ENCODE peak calls at places on chromosomes 5 and 9, in ten cellular contexts. O is activated B cell treated with CpG ODN at 0.5 μM for 24 hours, K is K562, S is A549, I is Calu3, R is neural crest cell, A is OCI-LY7, Z is mucosa of descending colon, M is ascending aorta, U is bronchial epithelial cell. T is an unnamed sample.

GRCh38 chr5:55021465-55021864 is 2.6 kb upstream of the GZMK start:
- DNase-seq in O (no peak), K (no peak), S (no peak), I (no peak), R (no peak), A (no peak), Z (no peak), M (no peak), U (no peak), T (no peak)

GRCh38 chr5:150177721-150178120 is 11.1 kb downstream of the CDX1 start:
- DNase-seq in O (no peak), K (no peak), S (no peak), I (no peak), R (no peak), A (no peak), Z (no peak), M (no peak), U (no peak), T (no peak)

GRCh38 chr9:33250458-33250995 is 10.6 kb downstream of the SPINK4 start:
- DNase-seq in O (no peak), K (no peak), S (no peak), I (no peak), R (no peak), A (no peak), Z (no peak), M (peak), U (peak), T (no peak)

GRCh38 chr9:34001308-34001707 is 47.4 kb downstream of the UBAP2 start:
- DNase-seq in O (no peak), K (no peak), S (no peak), I (no peak), R (no peak), A (no peak), Z (no peak), M (no peak), U (no peak), T (no peak)

GRCh38 chr9:21836437-21837161 is 34.2 kb downstream of the MTAP start:
- DNase-seq in O (no peak), K (no peak), S (no peak), I (peak), R (no peak), A (no peak), Z (no peak), M (no peak), U (peak), T (no peak)

GRCh38 chr5:177444106-177445051 is 2.2 kb upstream of the PRR7 start:
- DNase-seq in O (no peak), K (peak), S (no peak), I (no peak), R (no peak), A (peak), Z (no peak), M (no peak), U (no peak), T (no peak)

GRCh38 chr9:99693888-99694287 is 127.8 kb upstream of the NR4A3 start:
- DNase-seq in O (no peak), K (no peak), S (no peak), I (no peak), R (no peak), A (no peak), Z (no peak), M (no peak), U (no peak), T (no peak)

GRCh38 chr5:149005077-149005892 is 57.6 kb downstream of the SH3TC2 start:
- DNase-seq in O (no peak), K (no peak), S (peak), I (peak), R (no peak), A (no peak), Z (peak), M (no peak), U (peak), T (no peak)

GRCh38 chr9:131697908-131698714 is 41.8 kb downstream of the RAPGEF1 start:
- DNase-seq in O (no peak), K (peak), S (peak), I (no peak), R (no peak), A (no peak), Z (no peak), M (no peak), U (no peak), T (no peak)

GRCh38 chr5:122300968-122301367 is 11.1 kb upstream of the SNCAIP start:
- DNase-seq in O (no peak), K (no peak), S (no peak), I (no peak), R (no peak), A (no peak), Z (no peak), M (no peak), U (no peak), T (no peak)

GRCh38 chr9:111178361-111179043 is 140.2 kb upstream of the LPAR1 start:
- DNase-seq in O (no peak), K (no peak), S (peak), I (peak), R (no peak), A (no peak), Z (no peak), M (no peak), U (no peak), T (no peak)

GRCh38 chr9:18710089-18710488 is 236.1 kb downstream of the ADAMTSL1 start:
- DNase-seq in O (no peak), K (no peak), S (no peak), I (no peak), R (no peak), A (no peak), Z (no peak), M (no peak), U (no peak), T (no peak)

GRCh38 chr5:90878549-90879196 is 320.1 kb downstream of the ADGRV1 start:
- DNase-seq in O (no peak), K (no peak), S (no peak), I (no peak), R (no peak), A (no peak), Z (peak), M (no peak), U (peak), T (no peak)

GRCh38 chr5:45799388-45799787 is 103.2 kb upstream of the HCN1 start:
- DNase-seq in O (no peak), K (no peak), S (no peak), I (no peak), R (no peak), A (no peak), Z (no peak), M (no peak), U (no peak), T (no peak)

GRCh38 chr9:124776952-124777645 is at the start of gene OLFML2A:
- DNase-seq in O (peak), K (no peak), S (peak), I (peak), R (peak), A (peak), Z (peak), M (no peak), U (no peak), T (no peak)

GRCh38 chr5:103035701-103036100 is 84.2 kb downstream of the GIN1 start:
- DNase-seq in O (no peak), K (no peak), S (no peak), I (no peak), R (no peak), A (no peak), Z (no peak), M (no peak), U (no peak), T (no peak)

GRCh38 chr5:77898385-77898784 is 122.2 kb upstream of the TBCA start:
- DNase-seq in O (no peak), K (no peak), S (no peak), I (no peak), R (no peak), A (no peak), Z (no peak), M (no peak), U (peak), T (no peak)

GRCh38 chr5:59562756-59563389 is 330.7 kb downstream of the PDE4D start:
- DNase-seq in O (peak), K (no peak), S (peak), I (peak), R (no peak), A (peak), Z (peak), M (no peak), U (peak), T (no peak)

GRCh38 chr5:123807177-123807900 is 295.4 kb downstream of the CSNK1G3 start:
- DNase-seq in O (no peak), K (no peak), S (no peak), I (no peak), R (no peak), A (no peak), Z (peak), M (no peak), U (peak), T (no peak)

GRCh38 chr9:22029231-22029630 is 20.1 kb upstream of the CDKN2B start:
- DNase-seq in O (no peak), K (no peak), S (no peak), I (no peak), R (no peak), A (no peak), Z (no peak), M (no peak), U (no peak), T (no peak)

GRCh38 chr5:43019615-43020293 is 20.4 kb downstream of the ANXA2R start:
- DNase-seq in O (peak), K (no peak), S (peak), I (peak), R (no peak), A (peak), Z (peak), M (peak), U (peak), T (no peak)

GRCh38 chr5:107652839-107653607 is 17.7 kb downstream of the EFNA5 start:
- DNase-seq in O (no peak), K (no peak), S (no peak), I (no peak), R (peak), A (no peak), Z (no peak), M (no peak), U (no peak), T (no peak)

GRCh38 chr9:14212697-14213420 is 101.1 kb downstream of the NFIB start:
- DNase-seq in O (no peak), K (no peak), S (no peak), I (peak), R (no peak), A (no peak), Z (no peak), M (no peak), U (no peak), T (no peak)

GRCh38 chr5:17190242-17190778 is 27.1 kb upstream of the BASP1 start:
- DNase-seq in O (no peak), K (peak), S (peak), I (peak), R (peak), A (peak), Z (peak), M (no peak), U (peak), T (no peak)

GRCh38 chr9:95206143-95206542 is 111.4 kb downstream of the FANCC start:
- DNase-seq in O (no peak), K (no peak), S (no peak), I (no peak), R (no peak), A (no peak), Z (no peak), M (no peak), U (peak), T (no peak)

GRCh38 chr9:77793909-77794308 is 145.8 kb upstream of the GNA14 start:
- DNase-seq in O (no peak), K (no peak), S (peak), I (no peak), R (no peak), A (no peak), Z (no peak), M (no peak), U (peak), T (no peak)

GRCh38 chr9:83537331-83538171 is 650 bp downstream of the FRMD3 start:
- DNase-seq in O (no peak), K (no peak), S (peak), I (no peak), R (peak), A (no peak), Z (peak), M (no peak), U (no peak), T (no peak)

GRCh38 chr5:1730487-1730847 is 69.2 kb downstream of the MRPL36 start:
- DNase-seq in O (no peak), K (no peak), S (no peak), I (no peak), R (no peak), A (no peak), Z (no peak), M (no peak), U (no peak), T (peak)

GRCh38 chr5:137039939-137040515 is 459.1 kb downstream of the SPOCK1 start:
- DNase-seq in O (no peak), K (no peak), S (no peak), I (no peak), R (no peak), A (no peak), Z (no peak), M (no peak), U (no peak), T (no peak)

GRCh38 chr5:166648736-166649135 is 1642.7 kb upstream of the WWC1 start:
- DNase-seq in O (no peak), K (no peak), S (no peak), I (no peak), R (no peak), A (no peak), Z (no peak), M (no peak), U (no peak), T (no peak)

GRCh38 chr5:110590187-110590586 is 136.3 kb downstream of the TMEM232 start:
- DNase-seq in O (no peak), K (no peak), S (peak), I (no peak), R (no peak), A (peak), Z (no peak), M (no peak), U (peak), T (no peak)

GRCh38 chr9:93300585-93301081 is 116.7 kb downstream of the WNK2 start:
- DNase-seq in O (no peak), K (no peak), S (no peak), I (no peak), R (no peak), A (no peak), Z (peak), M (peak), U (no peak), T (no peak)

GRCh38 chr5:139388198-139388821 is 1.4 kb downstream of the MZB1 start:
- DNase-seq in O (peak), K (no peak), S (peak), I (no peak), R (no peak), A (peak), Z (peak), M (no peak), U (no peak), T (no peak)

GRCh38 chr9:21970800-21971620 is 23.2 kb downstream of the CDKN2A start:
- DNase-seq in O (no peak), K (no peak), S (no peak), I (no peak), R (no peak), A (no peak), Z (no peak), M (peak), U (no peak), T (no peak)

GRCh38 chr5:109962882-109963603 is 273.3 kb downstream of the MAN2A1 start:
- DNase-seq in O (no peak), K (no peak), S (no peak), I (no peak), R (no peak), A (no peak), Z (no peak), M (no peak), U (no peak), T (no peak)

GRCh38 chr5:139955616-139956283 is 87.3 kb downstream of the NRG2 start:
- DNase-seq in O (no peak), K (peak), S (no peak), I (no peak), R (no peak), A (no peak), Z (no peak), M (no peak), U (no peak), T (no peak)

GRCh38 chr9:35510745-35511428 is 21.0 kb downstream of the RUSC2 start:
- DNase-seq in O (no peak), K (no peak), S (peak), I (no peak), R (no peak), A (no peak), Z (peak), M (peak), U (peak), T (no peak)

GRCh38 chr5:61051267-61051666 is 106.3 kb downstream of the NDUFAF2 start:
- DNase-seq in O (no peak), K (no peak), S (peak), I (no peak), R (no peak), A (no peak), Z (no peak), M (no peak), U (peak), T (no peak)

GRCh38 chr9:105067895-105068580 is 140.1 kb upstream of the ABCA1 start:
- DNase-seq in O (no peak), K (no peak), S (peak), I (no peak), R (no peak), A (no peak), Z (no peak), M (no peak), U (peak), T (no peak)

GRCh38 chr9:136109351-136110081 is 9.2 kb downstream of the TMEM250 start:
- DNase-seq in O (peak), K (peak), S (peak), I (peak), R (peak), A (peak), Z (peak), M (peak), U (peak), T (peak)
- TF ChIP-seq CTCF in O (no peak), K (no peak), S (peak), I (no peak), R (no peak), A (peak), Z (peak), M (peak), U (no peak), T (no peak)

GRCh38 chr5:315488-316209 is 5.9 kb upstream of the AHRR start:
- DNase-seq in O (no peak), K (no peak), S (no peak), I (no peak), R (no peak), A (no peak), Z (no peak), M (no peak), U (no peak), T (no peak)
- TF ChIP-seq CTCF in O (no peak), K (no peak), S (no peak), I (no peak), R (no peak), A (no peak), Z (no peak), M (no peak), U (no peak), T (no peak)

DNA sequence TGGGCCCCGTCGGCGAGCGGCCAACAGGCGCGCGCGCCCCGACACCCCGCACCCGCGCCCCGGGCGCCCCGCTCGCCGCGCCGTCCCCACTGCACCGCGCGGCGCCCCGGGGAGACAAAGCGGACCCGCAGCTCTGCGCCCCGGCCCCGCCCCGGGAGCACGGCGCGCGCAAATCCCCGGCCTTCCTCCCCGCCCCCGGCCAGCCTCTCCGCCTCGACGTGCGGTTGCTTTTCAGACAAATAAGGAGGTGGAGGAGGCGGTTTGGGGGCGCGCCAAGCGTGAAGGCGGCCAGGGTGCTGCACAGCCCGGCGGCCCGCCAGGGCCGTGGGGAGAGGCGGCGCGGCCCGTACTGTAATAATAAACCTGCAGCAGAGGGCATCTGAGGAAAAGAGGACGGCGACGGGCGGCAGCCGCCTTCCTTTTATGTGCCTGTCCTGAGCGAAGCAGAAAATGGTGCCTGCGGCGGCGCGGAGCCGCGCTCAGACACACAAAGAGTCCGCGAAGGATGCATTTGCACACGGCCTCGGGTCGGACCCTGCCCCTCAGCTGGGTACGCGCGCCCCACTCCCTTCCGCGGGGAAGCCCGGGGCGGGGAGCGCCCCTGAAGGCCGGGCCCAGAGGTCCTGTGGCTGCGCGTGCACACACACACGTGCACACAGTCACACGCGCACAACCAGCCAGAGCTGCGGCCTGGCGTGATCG is 739 bp upstream of the NREP start:
- DNase-seq in O (peak), K (peak), S (peak), I (peak), R (peak), A (peak), Z (peak), M (peak), U (peak), T (peak)
- TF ChIP-seq CTCF in O (no peak), K (no peak), S (no peak), I (no peak), R (peak), A (no peak), Z (no peak), M (no peak), U (peak), T (no peak)

GRCh38 chr5:58150936-58151335 is 308.9 kb downstream of the PLK2 start:
- DNase-seq in O (no peak), K (no peak), S (no peak), I (no peak), R (no peak), A (no peak), Z (no peak), M (no peak), U (no peak), T (no peak)

GRCh38 chr5:58149345-58149744 is 310.5 kb downstream of the PLK2 start:
- DNase-seq in O (no peak), K (no peak), S (no peak), I (no peak), R (no peak), A (no peak), Z (no peak), M (no peak), U (peak), T (no peak)

GRCh38 chr5:58145397-58145796 is 314.5 kb downstream of the PLK2 start:
- DNase-seq in O (no peak), K (no peak), S (no peak), I (no peak), R (no peak), A (no peak), Z (no peak), M (no peak), U (no peak), T (no peak)

GRCh38 chr5:58149750-58150149 is 310.1 kb downstream of the PLK2 start:
- DNase-seq in O (no peak), K (no peak), S (no peak), I (no peak), R (no peak), A (no peak), Z (no peak), M (no peak), U (peak), T (no peak)

DNA sequence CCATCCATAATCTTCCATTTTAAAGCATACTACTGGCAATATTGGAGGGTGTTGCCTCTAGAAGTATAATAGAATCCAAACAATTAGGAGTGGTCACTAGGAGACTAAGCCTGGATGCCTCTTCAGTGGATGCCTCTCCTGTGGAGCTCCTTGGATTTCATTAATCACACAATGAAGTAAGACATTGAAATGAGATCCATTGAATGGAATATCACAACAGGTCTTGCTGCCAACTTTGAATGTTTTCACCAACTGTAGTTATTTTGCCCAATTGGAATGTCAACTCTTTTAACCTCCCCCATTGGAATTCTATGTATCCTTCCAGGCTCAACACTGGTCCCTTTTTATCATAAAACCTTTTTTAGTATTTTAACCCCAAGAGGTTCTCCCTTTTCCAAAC is 311.5 kb downstream of the PLK2 start:
- DNase-seq in O (no peak), K (no peak), S (no peak), I (no peak), R (no peak), A (no peak), Z (no peak), M (no peak), U (no peak), T (no peak)
- TF ChIP-seq CTCF in O (no peak), K (no peak), S (no peak), I (no peak), R (no peak), A (no peak), Z (no peak), M (no peak), U (no peak), T (no peak)